ENCODE peak calls at places on chromosomes 13 and 19, in eight cellular contexts. L is spleen, P is endothelial cell, H is K562, E is AG04450, R is Panc1, K is heart right ventricle, Z is Peyer's patch. D is an unnamed sample.

GRCh38 chr13:43200736-43201135 is 177.3 kb downstream of the DNAJC15 start:
- DNase-seq in L (no peak), P (no peak), H (no peak), E (no peak), R (no peak), K (no peak), Z (no peak), D (no peak)

GRCh38 chr19:51090471-51090870 is 7.8 kb upstream of the KLK14 start:
- DNase-seq in L (no peak), P (no peak), H (no peak), E (no peak), R (no peak), K (no peak), Z (no peak), D (no peak)

GRCh38 chr13:49410006-49410405 is 33.9 kb downstream of the CAB39L start:
- DNase-seq in L (no peak), P (no peak), H (no peak), E (no peak), R (no peak), K (no peak), Z (no peak), D (no peak)

GRCh38 chr19:47377208-47377701 is 28.1 kb downstream of the DHX34 start:
- DNase-seq in L (no peak), P (no peak), H (peak; percentile 25), E (no peak), R (no peak), K (peak; percentile 80), Z (no peak), D (no peak)

GRCh38 chr13:23842406-23842805 is 46.8 kb downstream of the MIPEP start:
- DNase-seq in L (no peak), P (no peak), H (no peak), E (no peak), R (no peak), K (no peak), Z (no peak), D (no peak)

GRCh38 chr13:101841687-101842086 is 389.2 kb downstream of the ITGBL1 start:
- DNase-seq in L (no peak), P (no peak), H (no peak), E (no peak), R (no peak), K (no peak), Z (no peak), D (no peak)

GRCh38 chr13:97018029-97018819 is 23.9 kb upstream of the OXGR1 start:
- DNase-seq in L (no peak), P (peak; percentile 38), H (peak; percentile 56), E (peak; percentile 32), R (peak; percentile 46), K (no peak), Z (no peak), D (peak; percentile 47)

GRCh38 chr19:57812201-57812600 is 2.5 kb downstream of the ZNF552 start:
- DNase-seq in L (no peak), P (no peak), H (no peak), E (no peak), R (no peak), K (no peak), Z (no peak), D (no peak)

GRCh38 chr19:35552534-35553384 is 7.3 kb downstream of the TMEM147 start:
- DNase-seq in L (no peak), P (no peak), H (no peak), E (no peak), R (no peak), K (no peak), Z (no peak), D (no peak)

GRCh38 chr13:25966086-25966485 is 85.7 kb downstream of the SHISA2 start:
- DNase-seq in L (no peak), P (no peak), H (peak; percentile 6), E (no peak), R (no peak), K (no peak), Z (no peak), D (no peak)

GRCh38 chr19:508204-509150 is 1.2 kb downstream of the TPGS1 start:
- DNase-seq in L (peak; percentile 87), P (no peak), H (no peak), E (no peak), R (no peak), K (no peak), Z (no peak), D (no peak)

GRCh38 chr19:6828306-6828697 is 55.8 kb downstream of the VAV1 start:
- DNase-seq in L (no peak), P (no peak), H (peak; percentile 54), E (no peak), R (no peak), K (no peak), Z (no peak), D (no peak)

GRCh38 chr13:73984949-73985691 is 149.1 kb downstream of the KLF12 start:
- DNase-seq in L (no peak), P (no peak), H (no peak), E (no peak), R (no peak), K (no peak), Z (no peak), D (peak; percentile 89)

GRCh38 chr13:99484405-99484981 is 16.8 kb upstream of the TM9SF2 start:
- DNase-seq in L (no peak), P (no peak), H (no peak), E (peak; percentile 58), R (no peak), K (no peak), Z (no peak), D (no peak)

GRCh38 chr19:33905937-33906577 is 109.4 kb downstream of the KCTD15 start:
- DNase-seq in L (no peak), P (peak; percentile 84), H (peak; percentile 11), E (no peak), R (no peak), K (peak; percentile 80), Z (peak; percentile 75), D (peak; percentile 24)

GRCh38 chr13:103067751-103068563 is 1.7 kb upstream of the SLC10A2 start:
- DNase-seq in L (no peak), P (no peak), H (no peak), E (no peak), R (no peak), K (no peak), Z (peak; percentile 85), D (no peak)

GRCh38 chr13:84543976-84544375 is 661.7 kb upstream of the SLITRK1 start:
- DNase-seq in L (no peak), P (no peak), H (no peak), E (no peak), R (no peak), K (no peak), Z (no peak), D (no peak)

GRCh38 chr19:34236035-34236793 is 18.1 kb upstream of the GARRE1 start:
- DNase-seq in L (no peak), P (no peak), H (no peak), E (peak; percentile 69), R (no peak), K (no peak), Z (no peak), D (no peak)

GRCh38 chr13:90365130-90365529 is 982.4 kb upstream of the MIR17HG start:
- DNase-seq in L (no peak), P (no peak), H (no peak), E (no peak), R (no peak), K (no peak), Z (no peak), D (no peak)

GRCh38 chr13:34294483-34295129 is 476.7 kb downstream of the RFC3 start:
- DNase-seq in L (no peak), P (no peak), H (no peak), E (no peak), R (no peak), K (peak; percentile 13), Z (no peak), D (no peak)

GRCh38 chr13:99986751-99987150 is 5.2 kb downstream of the ZIC2 start:
- DNase-seq in L (no peak), P (no peak), H (no peak), E (no peak), R (no peak), K (no peak), Z (no peak), D (no peak)

GRCh38 chr13:44819245-44819644 is 170.0 kb downstream of the NUFIP1 start:
- DNase-seq in L (no peak), P (no peak), H (no peak), E (peak; percentile 61), R (peak; percentile 22), K (no peak), Z (no peak), D (peak; percentile 27)

GRCh38 chr19:55690769-55691545 is 15.9 kb downstream of the EPN1 start:
- DNase-seq in L (peak; percentile 64), P (no peak), H (no peak), E (no peak), R (no peak), K (no peak), Z (no peak), D (no peak)

GRCh38 chr19:38250821-38251563 is 5.2 kb downstream of the PPP1R14A start:
- DNase-seq in L (peak; percentile 84), P (no peak), H (no peak), E (no peak), R (no peak), K (peak; percentile 88), Z (peak; percentile 73), D (no peak)

GRCh38 chr19:56333506-56333905 is 18.9 kb upstream of the ZSCAN5A start:
- DNase-seq in L (no peak), P (peak; percentile 52), H (peak; percentile 72), E (peak; percentile 18), R (no peak), K (no peak), Z (no peak), D (peak; percentile 61)

GRCh38 chr13:60051754-60052153 is 112.0 kb downstream of the DIAPH3 start:
- DNase-seq in L (no peak), P (no peak), H (no peak), E (no peak), R (no peak), K (no peak), Z (no peak), D (no peak)

GRCh38 chr13:65292488-65292901 is 1937.6 kb downstream of the PCDH9 start:
- DNase-seq in L (no peak), P (no peak), H (no peak), E (peak; percentile 36), R (no peak), K (no peak), Z (no peak), D (no peak)

GRCh38 chr19:48617146-48617937 is 1.6 kb downstream of the RPL18 start:
- DNase-seq in L (peak; percentile 76), P (no peak), H (no peak), E (no peak), R (no peak), K (no peak), Z (peak; percentile 59), D (no peak)
- TF ChIP-seq CTCF in L (no peak), P (no peak), H (no peak), E (no peak), R (no peak), K (no peak), Z (no peak), D (no peak)

GRCh38 chr19:43754562-43755255 is at the start of gene SMG9:
- DNase-seq in L (peak; percentile 100), P (peak; percentile 99), H (peak; percentile 98), E (peak; percentile 94), R (peak; percentile 76), K (peak; percentile 100), Z (peak; percentile 98), D (peak; percentile 97)
- TF ChIP-seq CTCF in L (no peak), P (no peak), H (no peak), E (no peak), R (no peak), K (no peak), Z (no peak), D (no peak)

GRCh38 chr19:16957151-16957662 is 68.4 kb downstream of the F2RL3 start:
- DNase-seq in L (no peak), P (no peak), H (no peak), E (no peak), R (no peak), K (no peak), Z (no peak), D (no peak)
- TF ChIP-seq CTCF in L (no peak), P (no peak), H (no peak), E (no peak), R (no peak), K (no peak), Z (no peak), D (no peak)

GRCh38 chr19:13872695-13873389 is 4.1 kb upstream of the NANOS3 start:
- DNase-seq in L (no peak), P (peak; percentile 34), H (peak; percentile 82), E (no peak), R (no peak), K (peak; percentile 42), Z (peak; percentile 67), D (peak; percentile 63)
- TF ChIP-seq CTCF in L (no peak), P (no peak), H (peak; percentile 67), E (no peak), R (peak; percentile 75), K (no peak), Z (no peak), D (no peak)

D was measured in activated CD8-positive, alpha-beta T cell treated with anti-CD3 and anti-CD28 coated beads for 36 hours.